ENCODE peak calls at places on chromosomes 5 and 9, in five cellular contexts. One of them, this sample, is unnamed.

GRCh38 chr9:2709645-2710101 is 7.6 kb upstream of the KCNV2 start:
- DNase-seq in neural crest cell: no peak
- DNase-seq in NCI-H774: no peak
- DNase-seq in stimulated activated CD4-positive, alpha-beta T cell treated with anti-CD3 and anti-CD28 coated beads, Interleukin-1b, Interleukin-23, amount 100 ng/mL, for 24 hours: no peak
- DNase-seq in small intestine: no peak
- DNase-seq in this sample: no peak

GRCh38 chr5:64653776-64654175 is 36.5 kb upstream of the SHISAL2B start:
- DNase-seq in neural crest cell: no peak
- DNase-seq in stimulated activated CD4-positive, alpha-beta T cell treated with anti-CD3 and anti-CD28 coated beads, Interleukin-1b, Interleukin-23, amount 100 ng/mL, for 24 hours: no peak
- DNase-seq in NCI-H774: no peak
- DNase-seq in small intestine: no peak
- DNase-seq in this sample: no peak

GRCh38 chr9:109440117-109440515 is 58.0 kb downstream of the PTPN3 start:
- DNase-seq in stimulated activated CD4-positive, alpha-beta T cell treated with anti-CD3 and anti-CD28 coated beads, Interleukin-1b, Interleukin-23, amount 100 ng/mL, for 24 hours: no peak
- DNase-seq in neural crest cell: no peak
- DNase-seq in small intestine: no peak
- DNase-seq in NCI-H774: no peak
- DNase-seq in this sample: no peak

GRCh38 chr5:11072556-11072955 is 311.5 kb upstream of the DAP start:
- DNase-seq in neural crest cell: no peak
- DNase-seq in small intestine: no peak
- DNase-seq in NCI-H774: no peak
- DNase-seq in stimulated activated CD4-positive, alpha-beta T cell treated with anti-CD3 and anti-CD28 coated beads, Interleukin-1b, Interleukin-23, amount 100 ng/mL, for 24 hours: no peak
- DNase-seq in this sample: no peak

GRCh38 chr5:170164087-170164486 is 58.4 kb downstream of the FOXI1 start:
- DNase-seq in NCI-H774: no peak
- DNase-seq in neural crest cell: no peak
- DNase-seq in small intestine: no peak
- DNase-seq in stimulated activated CD4-positive, alpha-beta T cell treated with anti-CD3 and anti-CD28 coated beads, Interleukin-1b, Interleukin-23, amount 100 ng/mL, for 24 hours: no peak
- DNase-seq in this sample: no peak

GRCh38 chr9:84140535-84141101 is 160.0 kb downstream of the RMI1 start:
- DNase-seq in NCI-H774: peak
- DNase-seq in small intestine: peak
- DNase-seq in stimulated activated CD4-positive, alpha-beta T cell treated with anti-CD3 and anti-CD28 coated beads, Interleukin-1b, Interleukin-23, amount 100 ng/mL, for 24 hours: no peak
- DNase-seq in neural crest cell: no peak
- DNase-seq in this sample: peak

GRCh38 chr9:108443741-108444140 is 412.0 kb downstream of the ACTL7B start:
- DNase-seq in small intestine: no peak
- DNase-seq in NCI-H774: no peak
- DNase-seq in neural crest cell: no peak
- DNase-seq in stimulated activated CD4-positive, alpha-beta T cell treated with anti-CD3 and anti-CD28 coated beads, Interleukin-1b, Interleukin-23, amount 100 ng/mL, for 24 hours: no peak
- DNase-seq in this sample: no peak

GRCh38 chr9:3824589-3824988 is 298.8 kb upstream of the RFX3 start:
- DNase-seq in small intestine: no peak
- DNase-seq in stimulated activated CD4-positive, alpha-beta T cell treated with anti-CD3 and anti-CD28 coated beads, Interleukin-1b, Interleukin-23, amount 100 ng/mL, for 24 hours: no peak
- DNase-seq in NCI-H774: no peak
- DNase-seq in neural crest cell: no peak
- DNase-seq in this sample: no peak

GRCh38 chr5:176619203-176619568 is 9.2 kb upstream of the GPRIN1 start:
- DNase-seq in stimulated activated CD4-positive, alpha-beta T cell treated with anti-CD3 and anti-CD28 coated beads, Interleukin-1b, Interleukin-23, amount 100 ng/mL, for 24 hours: peak
- DNase-seq in small intestine: peak
- DNase-seq in NCI-H774: no peak
- DNase-seq in neural crest cell: peak
- DNase-seq in this sample: peak

GRCh38 chr5:142012792-142013388 is at the start of gene GNPDA1:
- DNase-seq in NCI-H774: peak
- DNase-seq in neural crest cell: peak
- DNase-seq in stimulated activated CD4-positive, alpha-beta T cell treated with anti-CD3 and anti-CD28 coated beads, Interleukin-1b, Interleukin-23, amount 100 ng/mL, for 24 hours: no peak
- DNase-seq in small intestine: peak
- DNase-seq in this sample: peak

GRCh38 chr5:102014371-102014770 is 281.7 kb downstream of the SLCO4C1 start:
- DNase-seq in small intestine: no peak
- DNase-seq in stimulated activated CD4-positive, alpha-beta T cell treated with anti-CD3 and anti-CD28 coated beads, Interleukin-1b, Interleukin-23, amount 100 ng/mL, for 24 hours: no peak
- DNase-seq in NCI-H774: no peak
- DNase-seq in neural crest cell: no peak
- DNase-seq in this sample: no peak

GRCh38 chr5:45454114-45454513 is 242.1 kb downstream of the HCN1 start:
- DNase-seq in NCI-H774: no peak
- DNase-seq in neural crest cell: no peak
- DNase-seq in small intestine: peak
- DNase-seq in stimulated activated CD4-positive, alpha-beta T cell treated with anti-CD3 and anti-CD28 coated beads, Interleukin-1b, Interleukin-23, amount 100 ng/mL, for 24 hours: no peak
- DNase-seq in this sample: peak

GRCh38 chr5:43973318-43973717 is 370.3 kb downstream of the NNT start:
- DNase-seq in stimulated activated CD4-positive, alpha-beta T cell treated with anti-CD3 and anti-CD28 coated beads, Interleukin-1b, Interleukin-23, amount 100 ng/mL, for 24 hours: no peak
- DNase-seq in small intestine: no peak
- DNase-seq in NCI-H774: no peak
- DNase-seq in neural crest cell: no peak
- DNase-seq in this sample: no peak

GRCh38 chr9:133236291-133237071 is 27.4 kb upstream of the OBP2B start:
- DNase-seq in stimulated activated CD4-positive, alpha-beta T cell treated with anti-CD3 and anti-CD28 coated beads, Interleukin-1b, Interleukin-23, amount 100 ng/mL, for 24 hours: no peak
- DNase-seq in NCI-H774: no peak
- DNase-seq in neural crest cell: no peak
- DNase-seq in small intestine: no peak
- DNase-seq in this sample: no peak

GRCh38 chr9:134294228-134295071 is 31.8 kb upstream of the RXRA start:
- DNase-seq in NCI-H774: no peak
- DNase-seq in small intestine: no peak
- DNase-seq in neural crest cell: no peak
- DNase-seq in stimulated activated CD4-positive, alpha-beta T cell treated with anti-CD3 and anti-CD28 coated beads, Interleukin-1b, Interleukin-23, amount 100 ng/mL, for 24 hours: no peak
- DNase-seq in this sample: peak

GRCh38 chr5:61332369-61332745 is 299 bp downstream of the ZSWIM6 start:
- DNase-seq in stimulated activated CD4-positive, alpha-beta T cell treated with anti-CD3 and anti-CD28 coated beads, Interleukin-1b, Interleukin-23, amount 100 ng/mL, for 24 hours: no peak
- DNase-seq in neural crest cell: peak
- DNase-seq in NCI-H774: peak
- DNase-seq in small intestine: no peak
- DNase-seq in this sample: peak

GRCh38 chr5:10286552-10287227 is 21.0 kb downstream of the CMBL start:
- DNase-seq in small intestine: no peak
- DNase-seq in stimulated activated CD4-positive, alpha-beta T cell treated with anti-CD3 and anti-CD28 coated beads, Interleukin-1b, Interleukin-23, amount 100 ng/mL, for 24 hours: no peak
- DNase-seq in neural crest cell: no peak
- DNase-seq in NCI-H774: no peak
- DNase-seq in this sample: no peak

GRCh38 chr5:10701567-10702039 is 59.4 kb downstream of the DAP start:
- DNase-seq in stimulated activated CD4-positive, alpha-beta T cell treated with anti-CD3 and anti-CD28 coated beads, Interleukin-1b, Interleukin-23, amount 100 ng/mL, for 24 hours: peak
- DNase-seq in neural crest cell: peak
- DNase-seq in NCI-H774: peak
- DNase-seq in small intestine: peak
- DNase-seq in this sample: peak

GRCh38 chr9:114291064-114291474 is 31.8 kb upstream of the ORM1 start:
- DNase-seq in neural crest cell: peak
- DNase-seq in NCI-H774: no peak
- DNase-seq in stimulated activated CD4-positive, alpha-beta T cell treated with anti-CD3 and anti-CD28 coated beads, Interleukin-1b, Interleukin-23, amount 100 ng/mL, for 24 hours: peak
- DNase-seq in small intestine: peak
- DNase-seq in this sample: peak

GRCh38 chr9:115444941-115445340 is 327.0 kb upstream of the TNC start:
- DNase-seq in NCI-H774: no peak
- DNase-seq in neural crest cell: no peak
- DNase-seq in stimulated activated CD4-positive, alpha-beta T cell treated with anti-CD3 and anti-CD28 coated beads, Interleukin-1b, Interleukin-23, amount 100 ng/mL, for 24 hours: no peak
- DNase-seq in small intestine: no peak
- DNase-seq in this sample: no peak

This sample was measured in GM23338.